ENCODE peak calls at places on chromosomes 4 and X, in eight cellular contexts. C is astrocyte, I is tibial artery, U is EL, L is NCI-H748 treated with DMSO at 0.1 percent for 48 hours, X is aorta, R is GM03348, Y is activated T-cell treated with anti-CD3 and anti-CD28 coated beads for 48 hours. S is an unnamed sample.

GRCh38 chr4:19736968-19737756 is 514.5 kb upstream of the SLIT2 start:
- DNase-seq in C (peak), I (no peak), U (no peak), L (no peak), X (no peak), R (no peak), Y (no peak), S (no peak)

GRCh38 chrX:86154586-86154985 is 6.3 kb downstream of the DACH2 start:
- DNase-seq in C (no peak), I (no peak), U (no peak), L (no peak), X (no peak), R (no peak), Y (no peak), S (no peak)

GRCh38 chrX:18543738-18544137 is 118.3 kb downstream of the CDKL5 start:
- DNase-seq in C (no peak), I (no peak), U (no peak), L (no peak), X (no peak), R (no peak), Y (no peak), S (no peak)

GRCh38 chr4:113743690-113744089 is 17.8 kb downstream of the CAMK2D start:
- DNase-seq in C (no peak), I (no peak), U (no peak), L (no peak), X (no peak), R (no peak), Y (no peak), S (no peak)

GRCh38 chrX:13029341-13029740 is 15.1 kb downstream of the FAM9C start:
- DNase-seq in C (no peak), I (peak), U (peak), L (no peak), X (no peak), R (no peak), Y (no peak), S (no peak)

GRCh38 chr4:98581126-98581525 is 77.3 kb downstream of the TSPAN5 start:
- DNase-seq in C (no peak), I (no peak), U (no peak), L (no peak), X (no peak), R (no peak), Y (no peak), S (no peak)

GRCh38 chr4:66187175-66187720 is 517.0 kb upstream of the EPHA5 start:
- DNase-seq in C (no peak), I (no peak), U (no peak), L (no peak), X (peak), R (no peak), Y (no peak), S (no peak)

GRCh38 chrX:110532527-110532926 is 173.9 kb downstream of the RTL9 start:
- DNase-seq in C (no peak), I (peak), U (no peak), L (no peak), X (no peak), R (no peak), Y (no peak), S (no peak)

GRCh38 chrX:64456828-64457227 is 61.6 kb upstream of the MTMR8 start:
- DNase-seq in C (no peak), I (no peak), U (no peak), L (no peak), X (no peak), R (no peak), Y (no peak), S (no peak)

GRCh38 chr4:77157859-77158486 is 966 bp downstream of the CCNG2 start:
- DNase-seq in C (peak), I (peak), U (peak), L (peak), X (peak), R (peak), Y (peak), S (peak)

GRCh38 chrX:14758029-14758491 is 114.8 kb downstream of the FANCB start:
- DNase-seq in C (no peak), I (no peak), U (no peak), L (no peak), X (no peak), R (no peak), Y (no peak), S (no peak)

GRCh38 chrX:72262077-72262476 is 15.0 kb downstream of the RPS4X start:
- DNase-seq in C (no peak), I (no peak), U (no peak), L (no peak), X (no peak), R (no peak), Y (no peak), S (no peak)

GRCh38 chr4:42015438-42015837 is 25.1 kb downstream of the SLC30A9 start:
- DNase-seq in C (no peak), I (no peak), U (no peak), L (no peak), X (no peak), R (no peak), Y (no peak), S (no peak)

GRCh38 chrX:28910501-28910900 is 323.3 kb downstream of the IL1RAPL1 start:
- DNase-seq in C (peak), I (no peak), U (peak), L (no peak), X (no peak), R (no peak), Y (no peak), S (peak)

GRCh38 chr4:185833055-185833598 is 21.1 kb upstream of the SORBS2 start:
- DNase-seq in C (peak), I (no peak), U (peak), L (no peak), X (no peak), R (peak), Y (no peak), S (no peak)

GRCh38 chrX:15343075-15343476 is 7.8 kb upstream of the PIGA start:
- DNase-seq in C (no peak), I (peak), U (peak), L (no peak), X (no peak), R (peak), Y (no peak), S (no peak)

GRCh38 chrX:16215660-16216059 is 48.4 kb downstream of the MAGEB17 start:
- DNase-seq in C (no peak), I (no peak), U (no peak), L (no peak), X (no peak), R (no peak), Y (no peak), S (no peak)

GRCh38 chrX:14361430-14361829 is 167.9 kb upstream of the GLRA2 start:
- DNase-seq in C (no peak), I (no peak), U (no peak), L (no peak), X (no peak), R (no peak), Y (no peak), S (no peak)

GRCh38 chr4:70544279-70544870 is 26.0 kb downstream of the AMTN start:
- DNase-seq in C (no peak), I (no peak), U (peak), L (no peak), X (no peak), R (peak), Y (no peak), S (no peak)

GRCh38 chr4:118941149-118941548 is 52.5 kb downstream of the SYNPO2 start:
- DNase-seq in C (no peak), I (peak), U (peak), L (peak), X (no peak), R (peak), Y (no peak), S (no peak)

GRCh38 chr4:84499065-84499982 is at the start of gene NKX6-1:
- DNase-seq in C (peak), I (peak), U (peak), L (peak), X (peak), R (peak), Y (no peak), S (peak)

GRCh38 chr4:40924096-40924792 is 174.5 kb downstream of the NSUN7 start:
- DNase-seq in C (no peak), I (peak), U (peak), L (peak), X (peak), R (peak), Y (peak), S (peak)

GRCh38 chr4:2820216-2820982 is 23.2 kb upstream of the ADD1 start:
- DNase-seq in C (no peak), I (no peak), U (no peak), L (no peak), X (peak), R (no peak), Y (no peak), S (no peak)

GRCh38 chr4:121728798-121729226 is 32.0 kb upstream of the ANXA5 start:
- DNase-seq in C (peak), I (no peak), U (peak), L (no peak), X (no peak), R (peak), Y (no peak), S (peak)

GRCh38 chr4:100299441-100299840 is 109.2 kb upstream of the DDIT4L start:
- DNase-seq in C (peak), I (no peak), U (peak), L (no peak), X (no peak), R (peak), Y (no peak), S (no peak)